ENCODE peak calls at places on chromosome 11, in four cellular contexts. Y is neuronal stem cell, V is IMR-90, Z is trophoblast cell. E is an unnamed sample.

GRCh38 chr11:326842-327580 is 6.4 kb upstream of the IFITM3 start:
- DNase-seq in V (peak), Z (no peak), Y (no peak), E (no peak)

GRCh38 chr11:113274708-113275582 is 39.4 kb upstream of the TTC12 start:
- DNase-seq in Y (no peak), V (no peak), Z (peak), E (peak)

GRCh38 chr11:89487016-89487415 is 4.2 kb downstream of the NOX4 start:
- DNase-seq in Z (no peak), V (peak), Y (no peak), E (peak)

GRCh38 chr11:96259053-96259837 is 83.8 kb downstream of the MAML2 start:
- DNase-seq in V (peak), Z (peak), Y (no peak), E (peak)

GRCh38 chr11:116192509-116193206 is 580.1 kb downstream of the BUD13 start:
- DNase-seq in V (no peak), Z (no peak), Y (no peak), E (peak)

GRCh38 chr11:13284776-13285588 is 7.4 kb downstream of the BMAL1 start:
- DNase-seq in Z (no peak), Y (no peak), V (no peak), E (no peak)

GRCh38 chr11:105738972-105739574 is 129.2 kb downstream of the GRIA4 start:
- DNase-seq in Z (no peak), Y (no peak), V (no peak), E (no peak)

GRCh38 chr11:27553186-27553585 is 46.6 kb upstream of the LIN7C start:
- DNase-seq in Y (no peak), V (no peak), Z (no peak), E (no peak)

GRCh38 chr11:9495780-9496514 is 35.1 kb downstream of the ZNF143 start:
- DNase-seq in Z (no peak), Y (no peak), V (no peak), E (no peak)

GRCh38 chr11:78868563-78868962 is 293.9 kb upstream of the NARS2 start:
- DNase-seq in V (no peak), Y (no peak), Z (no peak), E (no peak)

GRCh38 chr11:78870655-78871054 is 296.0 kb upstream of the NARS2 start:
- DNase-seq in Z (no peak), Y (no peak), V (no peak), E (no peak)

DNA sequence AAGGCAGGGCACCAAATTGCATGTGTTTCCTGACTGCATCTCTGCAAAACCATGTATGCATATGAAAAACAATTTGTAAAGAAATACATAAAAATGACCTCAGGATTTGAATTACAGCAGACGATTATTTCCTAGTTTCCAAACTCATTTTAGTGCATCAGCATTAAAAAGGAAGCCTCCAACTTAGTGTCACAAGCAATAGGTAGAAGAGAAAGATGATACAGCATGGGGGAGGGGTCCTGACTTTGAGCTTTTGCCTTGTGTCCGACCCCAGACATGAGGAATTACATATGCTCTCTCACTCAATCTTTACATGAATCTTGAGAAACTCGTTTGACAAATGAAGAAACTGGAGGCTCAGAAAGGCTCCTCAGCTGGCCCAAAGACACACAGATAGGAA is 294.6 kb upstream of the NARS2 start:
- DNase-seq in Z (peak), V (no peak), Y (no peak), E (no peak)
- H3K23ac ChIP-seq in Z (no peak), V (no peak), Y (no peak), E (no peak)

GRCh38 chr11:123188508-123189165 is 6.4 kb downstream of the CLMP start:
- DNase-seq in V (peak), Y (no peak), Z (no peak), E (peak)

GRCh38 chr11:123187221-123187620 is 7.8 kb downstream of the CLMP start:
- DNase-seq in Y (no peak), V (peak), Z (no peak), E (no peak)

GRCh38 chr11:123185326-123185725 is 9.7 kb downstream of the CLMP start:
- DNase-seq in Z (no peak), V (no peak), Y (no peak), E (peak)

GRCh38 chr11:123186291-123186690 is 8.8 kb downstream of the CLMP start:
- DNase-seq in Z (peak), V (no peak), Y (no peak), E (peak)

DNA sequence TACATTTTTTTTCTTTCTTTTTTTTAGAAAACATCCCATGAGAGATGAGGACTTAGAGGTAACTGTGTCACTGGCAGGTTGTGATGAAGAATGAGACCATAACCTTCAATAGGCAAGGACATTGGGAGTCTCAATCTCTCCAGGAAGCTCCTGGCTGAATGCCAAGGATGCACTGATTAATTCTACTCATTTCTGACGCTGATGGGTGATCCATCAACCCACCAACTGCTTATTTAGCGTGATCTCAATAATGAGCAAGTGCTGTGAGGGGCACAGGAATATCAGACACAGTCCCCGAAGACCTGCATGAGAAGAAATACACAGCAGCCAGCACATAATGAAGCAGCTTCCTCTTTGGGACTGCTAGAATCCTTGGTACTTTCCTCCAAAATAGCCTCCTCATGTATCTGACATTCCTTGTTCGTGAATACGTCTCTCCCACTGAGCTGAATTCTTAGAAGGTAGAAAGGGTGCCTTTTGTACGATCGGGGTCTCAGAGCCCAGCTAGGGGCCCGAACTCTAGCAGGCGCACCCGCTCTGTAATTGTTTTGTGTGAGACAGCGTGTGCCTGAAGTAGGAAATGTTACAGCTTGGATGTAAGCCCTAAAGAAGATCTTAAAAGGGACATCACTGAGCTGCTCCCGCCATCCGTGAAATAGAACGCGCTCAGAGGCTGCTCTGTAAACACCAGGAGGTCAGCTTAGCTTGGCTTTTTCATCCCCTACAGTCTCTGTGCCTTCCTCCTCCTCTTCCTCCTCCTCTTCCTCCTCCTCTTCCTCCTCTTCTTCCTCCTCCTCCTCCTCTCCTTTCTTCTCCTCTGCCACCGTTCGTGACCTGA is 7.2 kb downstream of the CLMP start:
- DNase-seq in Z (no peak), V (peak), Y (no peak), E (peak)
- H2BK120ac ChIP-seq in Z (no peak), V (peak), Y (no peak), E (no peak)

DNA sequence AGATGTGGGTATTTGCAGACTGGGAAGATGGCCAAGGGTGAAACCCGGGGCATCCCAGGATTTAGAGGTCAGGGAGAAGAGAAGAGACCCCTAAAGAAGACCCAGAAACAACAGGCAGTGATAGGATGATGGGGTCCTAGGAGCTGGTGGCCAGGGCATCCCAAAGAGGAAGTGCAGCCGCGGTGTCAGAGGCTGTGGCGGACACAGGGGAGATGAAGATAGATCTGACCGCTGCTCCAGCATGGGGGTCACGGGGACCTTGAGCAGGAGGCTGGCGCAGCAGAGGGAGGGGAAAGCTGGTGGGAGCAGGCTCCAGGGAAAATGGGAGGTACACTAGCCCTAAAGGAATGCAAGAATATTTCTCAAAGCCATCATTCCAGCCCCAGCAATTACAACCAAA is 47.3 kb downstream of the CTTN start:
- DNase-seq in V (peak), Y (no peak), Z (no peak), E (no peak)
- H3K23ac ChIP-seq in V (no peak), Y (no peak), Z (no peak), E (no peak)

GRCh38 chr11:10622957-10623787 is 54.7 kb upstream of the LYVE1 start:
- DNase-seq in Z (no peak), Y (no peak), V (no peak), E (no peak)
- H2BK120ac ChIP-seq in Z (no peak), Y (no peak), V (no peak), E (no peak)

DNA sequence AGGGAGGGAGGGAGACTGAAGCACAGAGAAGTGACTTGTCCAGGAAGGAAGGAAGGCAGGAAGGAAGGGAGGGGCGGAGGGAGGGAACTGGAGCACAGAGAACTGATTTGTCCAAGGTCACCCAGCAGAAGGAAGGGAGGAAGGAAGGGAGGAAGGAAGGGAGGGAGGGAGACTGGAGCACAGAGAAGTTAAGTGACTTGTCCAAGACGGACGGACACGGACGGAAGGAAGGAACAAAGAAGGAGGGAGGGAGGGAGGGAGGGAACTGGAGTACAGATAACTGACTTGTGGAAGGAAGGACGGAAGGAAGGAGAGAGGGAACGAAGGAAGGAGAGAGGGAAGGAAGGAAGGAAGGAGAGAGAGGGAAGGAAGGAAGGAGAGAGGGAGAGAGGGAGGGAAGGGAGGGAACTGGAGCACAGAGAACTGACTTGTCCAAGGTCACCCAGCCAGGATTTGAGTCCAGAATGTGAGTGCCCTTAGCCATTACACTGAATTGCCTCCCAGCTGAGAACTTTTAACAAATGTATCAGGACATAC is 1.5 kb downstream of the SLC35F2 start:
- DNase-seq in V (no peak), Y (no peak), Z (peak), E (no peak)
- H3K23ac ChIP-seq in V (peak), Y (no peak), Z (no peak), E (peak)

GRCh38 chr11:111515591-111515990 is 1.0 kb downstream of the HOATZ start:
- DNase-seq in Y (no peak), Z (peak), V (no peak), E (peak)

GRCh38 chr11:111513240-111513605 is 1.0 kb upstream of the BTG4 start:
- DNase-seq in V (no peak), Y (no peak), Z (no peak), E (no peak)

GRCh38 chr11:111510311-111510710 is 1.9 kb downstream of the BTG4 start:
- DNase-seq in Z (peak), Y (no peak), V (peak), E (no peak)

GRCh38 chr11:111514216-111515031 is at the start of gene HOATZ:
- DNase-seq in V (no peak), Y (peak), Z (peak), E (peak)

GRCh38 chr11:111512296-111513239 is at the start of gene BTG4:
- DNase-seq in Z (peak), Y (no peak), V (no peak), E (peak)
- H2BK120ac ChIP-seq in Z (peak), Y (peak), V (peak), E (no peak)

GRCh38 chr11:18865261-18865660 is 73.7 kb upstream of the PTPN5 start:
- DNase-seq in V (no peak), Y (no peak), Z (no peak), E (no peak)
- H3K23ac ChIP-seq in V (no peak), Y (no peak), Z (no peak), E (no peak)

DNA sequence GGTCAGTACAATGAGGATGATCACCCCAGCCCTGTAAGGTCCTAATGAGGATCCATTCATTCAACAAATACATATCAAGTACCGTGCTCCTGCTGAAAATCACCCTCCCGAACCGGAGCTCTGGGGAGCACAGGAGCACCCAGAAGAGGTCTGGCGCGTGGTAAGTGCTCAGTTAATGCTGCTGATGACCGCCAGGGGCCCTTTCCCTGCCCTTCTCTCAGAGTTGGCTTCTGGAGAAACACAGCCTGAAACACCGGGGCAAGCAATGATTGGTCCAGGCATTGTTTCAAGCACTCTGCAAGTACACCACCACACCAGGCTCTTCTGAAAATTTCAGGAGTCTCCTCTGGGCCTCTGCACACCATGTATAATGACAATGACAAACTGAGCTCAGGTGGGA is 3.8 kb upstream of the CCDC86 start:
- DNase-seq in Z (no peak), V (peak), Y (no peak), E (peak)
- H2BK120ac ChIP-seq in Z (no peak), V (no peak), Y (no peak), E (no peak)

DNA sequence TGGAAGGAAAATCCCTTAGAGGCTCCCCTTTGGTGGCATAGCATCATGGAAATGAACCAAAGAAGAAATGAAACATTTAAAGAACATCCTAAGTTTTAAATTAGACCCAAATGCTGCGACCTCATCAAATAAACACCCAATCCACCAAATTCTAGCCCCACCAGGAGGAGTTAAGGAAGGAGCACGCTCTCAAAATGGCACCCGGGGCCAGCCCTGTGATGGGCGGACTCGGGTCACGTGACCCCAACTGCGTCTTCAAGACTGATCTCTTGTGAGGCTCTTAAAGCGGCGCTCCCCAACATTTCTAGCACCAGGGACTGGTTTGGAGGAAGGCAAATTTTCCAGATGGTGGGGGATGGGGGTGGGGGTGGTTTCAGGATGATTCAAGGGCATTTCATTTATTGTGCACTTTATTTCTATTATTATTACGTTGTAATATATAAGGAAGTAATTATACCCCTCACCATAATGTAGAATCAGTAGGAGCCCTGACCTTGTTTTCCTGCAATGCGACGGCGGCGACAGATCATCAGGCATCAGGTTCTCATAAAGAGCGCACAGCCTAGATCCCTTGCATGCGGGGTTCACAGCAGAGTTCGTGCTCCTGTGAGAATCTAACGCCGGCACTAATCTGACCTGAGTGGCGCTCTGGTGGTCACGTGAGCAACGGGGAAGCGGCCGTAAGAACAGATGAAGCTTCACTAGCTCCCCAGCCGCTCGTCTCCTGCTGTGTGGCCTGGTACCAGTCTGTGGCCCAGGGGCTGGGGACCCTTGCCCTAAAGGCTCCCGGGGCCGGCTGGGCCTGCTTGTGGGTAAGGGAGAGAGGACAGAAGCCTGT is 90.6 kb upstream of the SLC22A12 start:
- DNase-seq in Y (no peak), V (no peak), Z (peak), E (no peak)
- H3K23ac ChIP-seq in Y (no peak), V (no peak), Z (no peak), E (no peak)

E was measured in mesendoderm.